ENCODE peak calls at places on chromosomes 2 and 18, in seven cellular contexts. One of them, this sample, is unnamed.

GRCh38 chr2:121076885-121077549 is 208.0 kb downstream of the TFCP2L1 start:
- DNase-seq in GM13977: peak
- DNase-seq in small intestine: peak
- DNase-seq in endothelial cell: peak
- DNase-seq in pancreas: peak
- DNase-seq in NCI-H1417: peak
- DNase-seq in amygdala: peak
- DNase-seq in this sample: no peak

GRCh38 chr2:148106331-148106730 is 85.4 kb downstream of the MBD5 start:
- DNase-seq in GM13977: no peak
- DNase-seq in small intestine: no peak
- DNase-seq in endothelial cell: no peak
- DNase-seq in pancreas: no peak
- DNase-seq in NCI-H1417: no peak
- DNase-seq in amygdala: no peak
- DNase-seq in this sample: no peak

GRCh38 chr2:9974344-9974743 is 22.9 kb downstream of the GRHL1 start:
- DNase-seq in GM13977: no peak
- DNase-seq in small intestine: no peak
- DNase-seq in endothelial cell: no peak
- DNase-seq in pancreas: no peak
- DNase-seq in NCI-H1417: no peak
- DNase-seq in amygdala: no peak
- DNase-seq in this sample: no peak

GRCh38 chr18:80175451-80176235 is 66.6 kb downstream of the ADNP2 start:
- DNase-seq in GM13977: no peak
- DNase-seq in small intestine: peak
- DNase-seq in endothelial cell: no peak
- DNase-seq in pancreas: no peak
- DNase-seq in NCI-H1417: no peak
- DNase-seq in amygdala: no peak
- DNase-seq in this sample: no peak

GRCh38 chr2:169050476-169051240 is 18.7 kb upstream of the DHRS9 start:
- DNase-seq in GM13977: no peak
- DNase-seq in small intestine: no peak
- DNase-seq in endothelial cell: no peak
- DNase-seq in pancreas: no peak
- DNase-seq in NCI-H1417: no peak
- DNase-seq in amygdala: no peak
- DNase-seq in this sample: no peak

GRCh38 chr18:45834303-45834702 is 8.8 kb downstream of the SIGLEC15 start:
- DNase-seq in GM13977: no peak
- DNase-seq in small intestine: peak
- DNase-seq in endothelial cell: no peak
- DNase-seq in pancreas: no peak
- DNase-seq in NCI-H1417: peak
- DNase-seq in amygdala: no peak
- DNase-seq in this sample: no peak

GRCh38 chr2:177651833-177652232 is 259.3 kb downstream of the AGPS start:
- DNase-seq in GM13977: no peak
- DNase-seq in small intestine: no peak
- DNase-seq in endothelial cell: peak
- DNase-seq in pancreas: no peak
- DNase-seq in NCI-H1417: peak
- DNase-seq in amygdala: no peak
- DNase-seq in this sample: no peak

GRCh38 chr2:191105082-191105481 is 45.7 kb downstream of the STAT4 start:
- DNase-seq in GM13977: no peak
- DNase-seq in small intestine: no peak
- DNase-seq in endothelial cell: no peak
- DNase-seq in pancreas: no peak
- DNase-seq in NCI-H1417: no peak
- DNase-seq in amygdala: no peak
- DNase-seq in this sample: no peak

GRCh38 chr2:235005603-235006259 is 53.9 kb downstream of the SH3BP4 start:
- DNase-seq in GM13977: no peak
- DNase-seq in small intestine: peak
- DNase-seq in endothelial cell: peak
- DNase-seq in pancreas: peak
- DNase-seq in NCI-H1417: peak
- DNase-seq in amygdala: peak
- DNase-seq in this sample: peak

GRCh38 chr18:10299686-10300085 is 154.7 kb upstream of the APCDD1 start:
- DNase-seq in GM13977: no peak
- DNase-seq in small intestine: no peak
- DNase-seq in endothelial cell: no peak
- DNase-seq in pancreas: no peak
- DNase-seq in NCI-H1417: peak
- DNase-seq in amygdala: peak
- DNase-seq in this sample: peak

GRCh38 chr2:224440988-224441387 is 39.1 kb upstream of the FAM124B start:
- DNase-seq in GM13977: no peak
- DNase-seq in small intestine: no peak
- DNase-seq in endothelial cell: no peak
- DNase-seq in pancreas: no peak
- DNase-seq in NCI-H1417: no peak
- DNase-seq in amygdala: no peak
- DNase-seq in this sample: no peak

GRCh38 chr18:56202567-56203136 is 435.7 kb downstream of the TXNL1 start:
- DNase-seq in GM13977: no peak
- DNase-seq in small intestine: no peak
- DNase-seq in endothelial cell: no peak
- DNase-seq in pancreas: no peak
- DNase-seq in NCI-H1417: no peak
- DNase-seq in amygdala: no peak
- DNase-seq in this sample: no peak

GRCh38 chr2:1617425-1618021 is 126.8 kb downstream of the PXDN start:
- DNase-seq in GM13977: no peak
- DNase-seq in small intestine: no peak
- DNase-seq in endothelial cell: no peak
- DNase-seq in pancreas: no peak
- DNase-seq in NCI-H1417: peak
- DNase-seq in amygdala: no peak
- DNase-seq in this sample: no peak

GRCh38 chr2:204354442-204354856 is 190.8 kb upstream of the PARD3B start:
- DNase-seq in GM13977: no peak
- DNase-seq in small intestine: no peak
- DNase-seq in endothelial cell: no peak
- DNase-seq in pancreas: no peak
- DNase-seq in NCI-H1417: no peak
- DNase-seq in amygdala: no peak
- DNase-seq in this sample: no peak

GRCh38 chr2:5520352-5520996 is 171.7 kb upstream of the SOX11 start:
- DNase-seq in GM13977: no peak
- DNase-seq in small intestine: no peak
- DNase-seq in endothelial cell: no peak
- DNase-seq in pancreas: no peak
- DNase-seq in NCI-H1417: peak
- DNase-seq in amygdala: no peak
- DNase-seq in this sample: no peak

GRCh38 chr2:137770161-137770560 is 194.1 kb upstream of the HNMT start:
- DNase-seq in GM13977: no peak
- DNase-seq in small intestine: no peak
- DNase-seq in endothelial cell: no peak
- DNase-seq in pancreas: no peak
- DNase-seq in NCI-H1417: no peak
- DNase-seq in amygdala: no peak
- DNase-seq in this sample: no peak